ENCODE peak calls at places on chromosomes 5 and 9, in four cellular contexts. H is A549, J is left ventricle myocardium inferior, Y is heart left ventricle. X is an unnamed sample.

GRCh38 chr9:136228107-136228875 is 17.3 kb downstream of the QSOX2 start:
- DNase-seq in J (no peak), H (peak), Y (no peak), X (no peak)

GRCh38 chr5:147855774-147856069 is 22.8 kb upstream of the SCGB3A2 start:
- DNase-seq in J (no peak), H (no peak), Y (no peak), X (no peak)

GRCh38 chr5:175892401-175892800 is 21.0 kb downstream of the CPLX2 start:
- DNase-seq in J (no peak), H (no peak), Y (no peak), X (no peak)

GRCh38 chr9:77743381-77743780 is 95.3 kb upstream of the GNA14 start:
- DNase-seq in H (no peak), J (no peak), Y (no peak), X (no peak)

GRCh38 chr5:56148453-56148971 is 84.6 kb downstream of the ANKRD55 start:
- DNase-seq in J (no peak), Y (no peak), H (no peak), X (no peak)

GRCh38 chr5:142409253-142409594 is 84.4 kb upstream of the SPRY4 start:
- DNase-seq in J (no peak), Y (no peak), H (no peak), X (no peak)

GRCh38 chr5:141913560-141913959 is 10.1 kb upstream of the DELE1 start:
- DNase-seq in J (no peak), Y (no peak), H (no peak), X (no peak)

GRCh38 chr5:76689321-76690026 is 26.5 kb upstream of the F2R start:
- DNase-seq in J (no peak), Y (no peak), H (peak), X (no peak)

GRCh38 chr5:34043099-34043876 is at the start of gene C1QTNF3:
- DNase-seq in J (no peak), Y (no peak), H (no peak), X (no peak)

GRCh38 chr5:134555889-134556311 is 30.4 kb downstream of the JADE2 start:
- DNase-seq in J (peak), Y (peak), H (peak), X (peak)

GRCh38 chr5:97074859-97075489 is 67.4 kb downstream of the LIX1 start:
- DNase-seq in J (no peak), Y (no peak), H (no peak), X (no peak)

GRCh38 chr5:133934311-133934710 is 34.1 kb downstream of the C5orf15 start:
- DNase-seq in J (no peak), H (no peak), Y (no peak), X (no peak)

GRCh38 chr5:57889558-57889957 is 406.9 kb upstream of the ACTBL2 start:
- DNase-seq in Y (no peak), H (peak), J (no peak), X (no peak)

GRCh38 chr9:5425006-5425628 is 12.6 kb downstream of the PLGRKT start:
- DNase-seq in Y (no peak), J (no peak), H (peak), X (no peak)

GRCh38 chr5:60688980-60689379 is 11.0 kb downstream of the DEPDC1B start:
- DNase-seq in J (no peak), H (no peak), Y (no peak), X (no peak)
- TF ChIP-seq CTCF in J (no peak), H (no peak), Y (no peak), X (no peak)

GRCh38 chr5:74336286-74336685 is 304.2 kb downstream of the ENC1 start:
- DNase-seq in J (no peak), H (no peak), Y (no peak), X (peak)
- TF ChIP-seq CTCF in J (no peak), H (no peak), Y (no peak), X (peak)

GRCh38 chr9:95938724-95939123 is 63.2 kb downstream of the ERCC6L2 start:
- DNase-seq in H (no peak), Y (no peak), J (no peak), X (no peak)
- TF ChIP-seq CTCF in H (no peak), Y (peak), J (peak), X (no peak)

GRCh38 chr5:119745976-119746375 is 116.6 kb downstream of the FAM170A start:
- DNase-seq in H (no peak), Y (no peak), J (no peak), X (no peak)

GRCh38 chr5:119746984-119747383 is 117.6 kb downstream of the FAM170A start:
- DNase-seq in Y (no peak), J (no peak), H (no peak), X (no peak)

GRCh38 chr5:119742311-119742710 is 113.0 kb downstream of the FAM170A start:
- DNase-seq in H (no peak), J (no peak), Y (no peak), X (no peak)

DNA sequence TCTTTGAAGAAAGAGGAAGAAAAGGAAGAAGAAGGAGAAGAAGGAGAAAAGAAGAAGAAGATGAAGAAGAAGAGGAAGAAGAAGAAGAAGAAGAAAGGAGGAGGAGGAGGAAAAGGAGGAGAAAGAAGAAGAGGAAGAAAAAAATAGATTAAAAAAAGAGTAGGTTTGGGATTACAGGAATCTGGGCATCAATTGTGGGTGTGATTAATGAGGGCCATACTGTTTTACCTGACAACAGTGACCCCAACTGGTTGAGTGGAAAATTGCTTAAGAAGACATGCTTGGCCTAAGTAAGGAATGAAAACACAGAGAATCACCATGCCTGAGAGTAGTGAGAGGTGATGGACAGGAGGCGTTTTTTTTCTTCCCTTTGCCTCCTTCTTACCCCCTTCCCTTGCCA is 114.6 kb downstream of the FAM170A start:
- DNase-seq in H (peak), J (no peak), Y (no peak), X (no peak)
- TF ChIP-seq CTCF in H (no peak), J (no peak), Y (peak), X (peak)

GRCh38 chr5:71938886-71939285 is 168.4 kb upstream of the MAP1B start:
- DNase-seq in H (peak), Y (no peak), J (no peak), X (peak)
- TF ChIP-seq CTCF in H (no peak), Y (no peak), J (no peak), X (no peak)

GRCh38 chr9:127611796-127612790 is at the start of gene STXBP1:
- DNase-seq in H (peak), Y (peak), J (peak), X (peak)
- TF ChIP-seq CTCF in H (peak), Y (no peak), J (peak), X (no peak)

DNA sequence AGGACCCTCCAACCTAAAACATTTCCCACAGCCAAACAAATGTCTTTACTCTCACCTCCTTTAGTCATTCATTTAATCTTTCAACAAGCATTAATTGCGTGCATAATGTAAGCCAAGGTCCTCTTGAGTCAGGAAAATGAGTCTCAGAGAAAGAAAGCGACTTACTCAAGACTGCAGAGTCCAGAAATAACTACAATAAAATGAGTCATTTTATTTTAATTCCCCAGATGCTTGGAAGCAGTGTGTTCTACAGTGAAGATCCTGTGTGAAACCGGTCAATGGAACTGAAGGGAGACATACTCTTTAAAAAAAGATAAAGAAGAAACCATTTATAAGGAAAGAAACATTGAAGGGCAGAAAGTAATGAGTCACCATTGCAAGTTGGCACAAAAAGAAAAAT is 513.7 kb downstream of the CDK5RAP2 start:
- DNase-seq in Y (no peak), J (no peak), H (no peak), X (no peak)
- TF ChIP-seq CTCF in Y (no peak), J (no peak), H (no peak), X (no peak)

GRCh38 chr9:121685146-121685794 is 33.8 kb downstream of the DAB2IP start:
- DNase-seq in J (no peak), H (no peak), Y (peak), X (no peak)

GRCh38 chr9:121682926-121683485 is 31.6 kb downstream of the DAB2IP start:
- DNase-seq in J (no peak), Y (peak), H (no peak), X (no peak)

GRCh38 chr9:121685795-121686377 is 34.5 kb downstream of the DAB2IP start:
- DNase-seq in H (no peak), J (no peak), Y (no peak), X (no peak)

GRCh38 chr9:121683652-121684051 is 32.2 kb downstream of the DAB2IP start:
- DNase-seq in J (no peak), Y (no peak), H (no peak), X (no peak)

GRCh38 chr9:121684381-121685145 is 33.1 kb downstream of the DAB2IP start:
- DNase-seq in J (no peak), H (peak), Y (peak), X (peak)
- TF ChIP-seq CTCF in J (peak), H (peak), Y (peak), X (peak)

DNA sequence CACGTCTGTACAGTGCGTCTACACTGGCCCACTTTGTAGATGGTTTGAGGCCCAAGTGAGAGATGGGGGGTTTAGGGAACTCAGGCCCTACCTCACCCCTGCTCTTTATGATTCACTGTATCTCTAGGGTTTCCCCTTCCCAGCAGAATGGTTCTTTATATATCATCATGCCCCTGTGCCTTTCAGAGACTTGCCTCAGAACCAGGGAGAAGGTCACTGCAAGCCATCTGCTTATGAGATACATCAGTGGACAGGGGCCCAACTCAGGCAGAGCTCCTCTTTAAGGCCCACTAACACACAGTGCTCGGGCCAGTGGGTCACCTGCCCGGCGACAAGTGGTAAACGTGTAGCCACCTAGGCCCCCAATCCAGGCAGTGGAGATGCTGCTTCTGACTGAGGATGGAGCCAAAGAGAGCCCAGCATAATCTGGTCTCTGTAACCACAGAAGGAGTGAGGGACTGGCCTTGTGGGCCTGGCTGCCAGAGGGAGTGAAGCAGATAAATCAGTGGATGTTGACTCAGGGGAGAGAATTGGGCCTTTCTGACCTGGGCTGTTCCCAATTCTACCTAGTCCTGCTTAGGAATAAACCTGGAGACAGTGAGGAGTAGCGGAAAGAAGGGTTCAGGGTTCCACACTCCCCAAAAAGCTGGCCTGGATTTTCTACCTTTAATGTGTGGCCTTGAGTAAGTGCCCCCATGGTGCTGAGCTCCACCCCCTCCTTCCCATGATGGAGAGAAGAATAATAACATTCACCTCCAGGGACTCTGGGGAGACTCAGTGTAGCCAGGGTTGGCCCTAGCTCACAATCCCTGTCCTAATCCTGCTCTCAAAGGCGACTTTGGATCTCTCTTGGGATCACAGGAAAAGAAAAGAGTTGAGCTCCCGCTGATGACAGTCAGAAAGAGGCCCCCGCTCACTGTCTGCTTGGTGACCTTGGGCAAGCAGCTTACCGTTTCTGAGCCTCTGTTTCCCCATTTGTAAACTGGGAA is 2.8 kb upstream of the DUSP1 start:
- DNase-seq in J (no peak), H (no peak), Y (no peak), X (no peak)
- TF ChIP-seq CTCF in J (no peak), H (no peak), Y (no peak), X (no peak)

GRCh38 chr9:115396071-115396529 is 278.1 kb upstream of the TNC start:
- DNase-seq in Y (no peak), H (no peak), J (no peak), X (no peak)
- TF ChIP-seq CTCF in Y (no peak), H (no peak), J (no peak), X (no peak)

X was measured in glutamatergic neuron.